ENCODE peak calls at places on chromosomes 12 and 14, in ten cellular contexts. O is stomach; V is upper lobe of left lung; U is A549; P is CD8-positive, alpha-beta T cell; Q is epithelial cell of prostate; J is spleen; K is CD4-positive, alpha-beta T cell; I is breast epithelium; W is uterus. L is an unnamed sample.

GRCh38 chr14:71488703-71489141 is 443.5 kb upstream of the RGS6 start:
- DNase-seq in J (no peak), K (no peak), U (no peak), Q (no peak), V (no peak), W (no peak), I (no peak), P (no peak), O (no peak), L (no peak)

GRCh38 chr12:32139064-32139421 is 32.4 kb downstream of the BICD1 start:
- DNase-seq in V (no peak), O (no peak), I (no peak), U (no peak), Q (no peak), J (no peak), P (peak; percentile 11), W (no peak), K (no peak), L (no peak)

GRCh38 chr12:119375619-119376018 is 41.1 kb downstream of the CCDC60 start:
- DNase-seq in O (no peak), W (no peak), U (no peak), K (no peak), J (no peak), I (no peak), Q (no peak), P (no peak), V (no peak), L (no peak)

GRCh38 chr14:63867926-63868921 is 15.4 kb downstream of the SYNE2 start:
- DNase-seq in Q (no peak), J (no peak), U (no peak), I (no peak), K (peak; percentile 10), O (no peak), P (no peak), W (no peak), V (no peak), L (no peak)

GRCh38 chr14:92651106-92651792 is 97.2 kb downstream of the LGMN start:
- DNase-seq in J (peak; percentile 93), V (peak; percentile 81), I (no peak), U (no peak), P (peak; percentile 74), W (no peak), Q (no peak), O (peak; percentile 55), K (peak; percentile 86), L (no peak)

GRCh38 chr14:65179918-65180724 is 77.8 kb upstream of the MAX start:
- DNase-seq in U (peak; percentile 73), J (no peak), Q (peak; percentile 87), I (no peak), K (no peak), P (no peak), V (no peak), O (peak; percentile 67), W (no peak), L (peak; percentile 84)

GRCh38 chr12:30447061-30447750 is 248.5 kb downstream of the IPO8 start:
- DNase-seq in J (no peak), W (no peak), K (no peak), V (no peak), Q (no peak), O (no peak), U (peak; percentile 6), I (no peak), P (no peak), L (no peak)

GRCh38 chr14:68814376-68815287 is 21.8 kb upstream of the ZFP36L1 start:
- DNase-seq in P (peak; percentile 37), K (peak; percentile 50), J (peak; percentile 88), Q (no peak), I (no peak), U (peak; percentile 78), V (no peak), O (no peak), W (peak; percentile 60), L (peak; percentile 62)

GRCh38 chr14:55593698-55594097 is 13.7 kb downstream of the KTN1 start:
- DNase-seq in P (no peak), O (no peak), I (no peak), K (no peak), U (peak; percentile 33), Q (no peak), W (no peak), J (no peak), V (no peak), L (no peak)

GRCh38 chr14:65366802-65367570 is 45.5 kb upstream of the FUT8 start:
- DNase-seq in U (no peak), O (no peak), Q (no peak), J (no peak), I (no peak), K (no peak), V (no peak), W (no peak), P (no peak), L (no peak)

GRCh38 chr14:96089401-96089800 is 50.2 kb downstream of the C14orf132 start:
- DNase-seq in V (no peak), O (no peak), P (no peak), I (peak; percentile 17), J (peak; percentile 44), K (no peak), U (no peak), Q (no peak), W (no peak), L (no peak)

GRCh38 chr12:80837342-80837978 is 100.3 kb downstream of the LIN7A start:
- DNase-seq in O (no peak), Q (no peak), W (peak; percentile 31), V (no peak), P (no peak), K (no peak), U (peak; percentile 53), I (no peak), J (no peak), L (no peak)

GRCh38 chr14:64748521-64748920 is 44.3 kb downstream of the PLEKHG3 start:
- DNase-seq in O (no peak), W (no peak), K (no peak), Q (no peak), J (no peak), U (no peak), V (no peak), P (no peak), I (no peak), L (no peak)

GRCh38 chr14:54377501-54377900 is 19.3 kb upstream of the CDKN3 start:
- DNase-seq in U (no peak), W (no peak), V (no peak), Q (no peak), K (no peak), P (no peak), O (no peak), J (no peak), I (no peak), L (no peak)

GRCh38 chr14:100030441-100031153 is 34.6 kb upstream of the EVL start:
- DNase-seq in V (no peak), U (peak; percentile 37), I (no peak), P (no peak), Q (peak; percentile 31), O (no peak), J (no peak), K (no peak), W (peak; percentile 25), L (no peak)

GRCh38 chr12:38872181-38872580 is 33.2 kb downstream of the CPNE8 start:
- DNase-seq in P (no peak), I (no peak), W (no peak), J (no peak), V (no peak), K (no peak), O (no peak), Q (no peak), U (no peak), L (no peak)

GRCh38 chr12:77064891-77065360 is 443 bp downstream of the E2F7 start:
- DNase-seq in K (no peak), U (no peak), Q (no peak), I (peak; percentile 51), W (no peak), P (peak; percentile 2), O (no peak), V (no peak), J (no peak), L (no peak)
- H3K27ac ChIP-seq in K (no peak overlapping the region), U (peak overlapping the region; percentile 73), Q (peak overlapping the region; percentile 85), I (no peak overlapping the region), W (peak overlapping the region; percentile 12), P (no peak overlapping the region), O (no peak overlapping the region), V (no peak overlapping the region), J (no peak overlapping the region), L (no peak overlapping the region)

GRCh38 chr12:122896662-122897061 is 738 bp upstream of the VPS37B start:
- DNase-seq in W (peak; percentile 20), J (no peak), Q (no peak), V (no peak), U (no peak), O (no peak), I (no peak), K (no peak), P (no peak), L (no peak)
- H3K27ac ChIP-seq in W (no peak overlapping the region), J (peak overlapping the region; percentile 92), Q (peak overlapping the region; percentile 99), V (peak overlapping the region; percentile 98), U (peak overlapping the region; percentile 89), O (no peak overlapping the region), I (peak overlapping the region; percentile 35), K (peak overlapping the region; percentile 83), P (peak overlapping the region; percentile 92), L (peak overlapping the region; percentile 89)

GRCh38 chr14:76810953-76811400 is 1.7 kb downstream of the ANGEL1 start:
- DNase-seq in J (no peak), O (no peak), U (peak; percentile 37), V (no peak), P (no peak), K (no peak), I (no peak), Q (no peak), W (no peak), L (no peak)

GRCh38 chr14:76812422-76813383 is at the start of gene ANGEL1:
- DNase-seq in O (peak; percentile 98), W (peak; percentile 95), P (peak; percentile 97), J (peak; percentile 99), I (peak; percentile 97), V (peak; percentile 100), Q (peak; percentile 80), U (peak; percentile 96), K (peak; percentile 94), L (peak; percentile 98)

GRCh38 chr14:76810525-76810924 is 2.2 kb downstream of the ANGEL1 start:
- DNase-seq in V (no peak), K (no peak), P (no peak), W (no peak), Q (no peak), U (no peak), O (no peak), J (no peak), I (no peak), L (no peak)

GRCh38 chr14:76812093-76812421 is 625 bp downstream of the ANGEL1 start:
- DNase-seq in W (no peak), U (no peak), P (no peak), J (no peak), I (no peak), O (no peak), K (no peak), Q (no peak), V (no peak), L (no peak)

GRCh38 chr14:76811561-76811960 is 1.1 kb downstream of the ANGEL1 start:
- DNase-seq in J (no peak), V (no peak), P (no peak), Q (no peak), K (no peak), O (no peak), W (no peak), I (no peak), U (no peak), L (no peak)
- H3K27ac ChIP-seq in J (peak overlapping the region; percentile 91), V (peak overlapping the region; percentile 89), P (no peak overlapping the region), Q (no peak overlapping the region), K (no peak overlapping the region), O (no peak overlapping the region), W (peak overlapping the region; percentile 83), I (peak overlapping the region; percentile 6), U (no peak overlapping the region), L (peak overlapping the region; percentile 91)

GRCh38 chr12:109126781-109127180 is 10.4 kb downstream of the ACACB start:
- DNase-seq in Q (no peak), J (no peak), K (no peak), P (no peak), W (no peak), U (no peak), I (no peak), O (no peak), V (no peak), L (no peak)
- H3K27ac ChIP-seq in Q (no peak overlapping the region), J (no peak overlapping the region), K (no peak overlapping the region), P (no peak overlapping the region), W (no peak overlapping the region), U (no peak overlapping the region), I (peak overlapping the region; percentile 46), O (no peak overlapping the region), V (no peak overlapping the region), L (peak overlapping the region; percentile 72)